ENCODE peak calls at places on chromosomes 2 and 18, in eight cellular contexts. T, O, F, H, M, K, S and A are unnamed samples.

GRCh38 chr2:68912732-68913131 is 40.0 kb downstream of the GKN2 start:
- DNase-seq in F (no peak), H (no peak), S (no peak), M (peak; percentile 57), K (no peak), T (no peak), O (no peak), A (peak; percentile 80)

GRCh38 chr2:237879991-237880560 is 20.7 kb downstream of the RAMP1 start:
- DNase-seq in O (no peak), S (no peak), M (no peak), F (no peak), H (no peak), K (no peak), T (peak; percentile 10), A (no peak)

GRCh38 chr2:161426788-161427412 is 10.8 kb downstream of the TBR1 start:
- DNase-seq in K (peak; percentile 53), F (peak; percentile 52), O (no peak), M (peak; percentile 31), H (peak; percentile 66), T (no peak), S (no peak), A (peak; percentile 23)

GRCh38 chr2:129780316-129781282 is 198.9 kb upstream of the RAB6C start:
- DNase-seq in M (no peak), O (no peak), T (no peak), H (no peak), S (no peak), K (no peak), F (no peak), A (peak; percentile 10)

GRCh38 chr2:240255811-240256703 is 115.6 kb upstream of the OTOS start:
- DNase-seq in S (no peak), M (no peak), T (peak; percentile 58), H (no peak), K (no peak), F (no peak), O (no peak), A (peak; percentile 13)

GRCh38 chr18:2916184-2916583 is 69.4 kb downstream of the EMILIN2 start:
- DNase-seq in M (no peak), H (no peak), F (no peak), K (no peak), O (no peak), T (no peak), S (no peak), A (no peak)

GRCh38 chr2:45102579-45103117 is 93.4 kb upstream of the SIX2 start:
- DNase-seq in M (no peak), K (no peak), T (no peak), H (no peak), F (no peak), O (no peak), S (no peak), A (no peak)

GRCh38 chr2:228600265-228600664 is 418.8 kb upstream of the SPHKAP start:
- DNase-seq in O (no peak), H (peak; percentile 78), S (no peak), M (no peak), T (no peak), F (no peak), K (peak; percentile 70), A (no peak)

GRCh38 chr2:222364280-222364895 is 60.0 kb upstream of the SGPP2 start:
- DNase-seq in S (no peak), T (no peak), F (no peak), K (no peak), H (no peak), M (no peak), O (no peak), A (no peak)

GRCh38 chr2:191215666-191216065 is 29.5 kb upstream of the MYO1B start:
- DNase-seq in S (no peak), K (no peak), M (no peak), H (no peak), F (no peak), T (no peak), O (no peak), A (no peak)

GRCh38 chr2:96547751-96548161 is 11.2 kb downstream of the ARID5A start:
- DNase-seq in K (no peak), M (no peak), T (no peak), F (no peak), S (no peak), H (peak; percentile 45), O (no peak), A (no peak)

GRCh38 chr2:151051584-151052220 is 210.0 kb downstream of the RBM43 start:
- DNase-seq in M (peak; percentile 35), H (peak; percentile 77), T (no peak), O (peak; percentile 36), K (peak; percentile 40), F (peak; percentile 14), S (peak; percentile 47), A (no peak)

GRCh38 chr2:62270728-62271127 is 74.8 kb downstream of the B3GNT2 start:
- DNase-seq in T (peak; percentile 59), K (no peak), H (peak; percentile 60), F (no peak), S (peak; percentile 17), O (no peak), M (no peak), A (no peak)

GRCh38 chr2:8983571-8983970 is 19.9 kb downstream of the MBOAT2 start:
- DNase-seq in S (no peak), K (no peak), T (no peak), M (no peak), F (no peak), H (no peak), O (no peak), A (no peak)

GRCh38 chr2:200616193-200616592 is 30.4 kb downstream of the AOX1 start:
- DNase-seq in T (no peak), S (no peak), H (no peak), O (no peak), M (no peak), F (no peak), K (no peak), A (no peak)

GRCh38 chr2:210895132-210895531 is 338.7 kb downstream of the CPS1 start:
- DNase-seq in M (no peak), T (no peak), H (no peak), O (no peak), S (no peak), K (no peak), F (no peak), A (no peak)

GRCh38 chr2:232592687-232593407 is 40.6 kb upstream of the EFHD1 start:
- DNase-seq in M (no peak), H (peak; percentile 48), S (no peak), O (no peak), F (no peak), K (peak; percentile 73), T (no peak), A (no peak)